ENCODE peak calls at places on chromosomes 12 and 14, in ten cellular contexts. O is ovary; I is endodermal cell; B is cardiac muscle cell; W is left lung; D is thoracic aorta; G is uterus; N is CD8-positive, alpha-beta memory T cell; L is mucosa of descending colon; V is effector memory CD4-positive, alpha-beta T cell. F is an unnamed sample.

GRCh38 chr12:9378430-9378835 is 170.2 kb upstream of the PZP start:
- DNase-seq in D (no peak), W (no peak), I (peak; percentile 85), G (no peak), N (no peak), V (no peak), B (no peak), L (peak; percentile 31), O (no peak), F (no peak)

GRCh38 chr12:93902736-93903562 is 225.8 kb downstream of the CRADD start:
- DNase-seq in W (no peak), V (no peak), B (no peak), I (no peak), N (no peak), D (no peak), L (peak; percentile 36), O (no peak), G (no peak), F (no peak)

GRCh38 chr12:116959845-116960514 is 49.2 kb downstream of the FBXW8 start:
- DNase-seq in W (no peak), V (no peak), G (no peak), L (no peak), I (peak; percentile 21), B (no peak), O (no peak), D (no peak), N (no peak), F (no peak)

GRCh38 chr14:32038876-32039275 is 38.2 kb upstream of the ARHGAP5 start:
- DNase-seq in V (no peak), D (no peak), W (no peak), G (no peak), L (no peak), O (no peak), N (no peak), I (no peak), B (no peak), F (no peak)

GRCh38 chr12:119182701-119183493 is 4.2 kb downstream of the HSPB8 start:
- DNase-seq in O (no peak), N (no peak), W (no peak), L (no peak), G (no peak), I (no peak), V (no peak), D (no peak), B (no peak), F (no peak)

GRCh38 chr14:34568803-34569202 is 29.3 kb upstream of the EAPP start:
- DNase-seq in O (no peak), L (no peak), W (peak; percentile 22), V (no peak), N (no peak), B (no peak), I (no peak), D (no peak), G (no peak), F (no peak)

GRCh38 chr14:105745433-105746123 is 219.2 kb downstream of the TMEM121 start:
- DNase-seq in V (no peak), L (no peak), W (peak; percentile 33), O (no peak), G (no peak), D (no peak), B (no peak), N (no peak), I (no peak), F (peak; percentile 75)

GRCh38 chr12:104695453-104696148 is 238.9 kb downstream of the CHST11 start:
- DNase-seq in D (peak; percentile 58), W (no peak), G (no peak), N (peak; percentile 62), V (peak; percentile 57), I (peak; percentile 51), L (peak; percentile 13), B (no peak), O (no peak), F (no peak)

DNA sequence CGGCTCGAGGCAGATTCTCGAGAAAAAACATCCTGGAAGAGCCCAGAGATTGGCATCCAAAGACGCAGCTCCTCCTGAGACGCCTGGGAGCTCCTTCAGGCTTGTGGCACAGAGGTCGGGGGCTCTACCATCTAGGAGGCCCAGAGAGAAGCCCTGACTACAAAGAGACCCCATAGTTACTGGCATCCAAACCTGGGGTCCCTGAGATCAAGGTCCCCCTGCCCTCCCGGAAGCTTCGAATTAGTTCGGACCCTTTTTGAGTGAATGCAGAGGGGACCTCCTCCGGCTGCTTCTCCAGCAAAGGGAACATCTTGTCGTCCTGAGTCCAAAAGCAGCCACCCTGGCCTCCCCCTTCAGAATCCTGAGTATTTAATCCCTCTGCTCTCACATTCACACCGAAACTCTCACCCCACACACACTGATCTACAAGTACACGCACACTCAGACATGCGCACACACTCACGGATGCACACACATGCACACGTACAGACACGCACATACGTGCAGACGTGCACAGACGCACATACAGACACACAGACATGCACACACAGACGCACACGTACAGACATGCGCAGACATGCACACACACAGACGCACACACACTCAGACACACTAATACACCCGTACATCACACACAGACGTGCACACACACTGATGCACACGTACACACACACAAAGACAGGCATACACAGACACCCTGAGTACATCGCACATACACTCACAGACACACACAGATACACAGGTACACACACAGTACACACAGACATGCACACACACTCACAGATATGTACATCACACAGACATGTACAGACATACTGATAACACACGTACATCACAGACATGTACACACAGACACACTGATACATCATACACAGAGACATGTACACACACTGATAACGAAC is 5.9 kb downstream of the ZNF605 start:
- DNase-seq in W (no peak), V (no peak), D (no peak), O (no peak), L (no peak), B (no peak), I (peak; percentile 12), N (no peak), G (no peak), F (no peak)
- H3K9me3 ChIP-seq in W (no peaks in the 10 kb centered on the region), V (peaks cover 5% of the 10 kb centered on the region), D (peaks cover 81% of the 10 kb centered on the region), O (no peaks in the 10 kb centered on the region), L (peaks cover 87% of the 10 kb centered on the region), B (no peaks in the 10 kb centered on the region), I (peaks cover 89% of the 10 kb centered on the region), N (no peaks in the 10 kb centered on the region), G (no peaks in the 10 kb centered on the region), F (peaks cover 66% of the 10 kb centered on the region)

GRCh38 chr12:109493938-109494337 is 16.5 kb downstream of the UBE3B start:
- DNase-seq in W (no peak), V (no peak), L (no peak), O (no peak), N (no peak), B (no peak), D (no peak), G (no peak), I (no peak), F (no peak)

GRCh38 chr12:109492371-109492770 is 14.9 kb downstream of the UBE3B start:
- DNase-seq in G (no peak), B (no peak), I (no peak), D (no peak), L (no peak), W (no peak), N (no peak), V (no peak), O (no peak), F (no peak)

GRCh38 chr12:109494348-109494881 is 17.0 kb downstream of the UBE3B start:
- DNase-seq in V (no peak), O (no peak), B (no peak), I (no peak), L (no peak), G (no peak), N (no peak), D (no peak), W (no peak), F (no peak)

GRCh38 chr12:109491671-109492070 is 14.2 kb downstream of the UBE3B start:
- DNase-seq in B (no peak), D (no peak), O (no peak), I (no peak), L (no peak), G (no peak), N (no peak), W (no peak), V (no peak), F (no peak)

GRCh38 chr12:109493090-109493489 is 15.7 kb downstream of the UBE3B start:
- DNase-seq in I (no peak), N (no peak), L (no peak), D (no peak), W (no peak), O (no peak), G (no peak), B (no peak), V (no peak), F (no peak)
- H3K36me3 ChIP-seq in I (peaks cover 82% of the 10 kb centered on the region), N (peaks cover 37% of the 10 kb centered on the region), L (no peaks in the 10 kb centered on the region), D (peaks cover 67% of the 10 kb centered on the region), W (peaks cover 96% of the 10 kb centered on the region), O (no peaks in the 10 kb centered on the region), G (no peaks in the 10 kb centered on the region), B (peaks cover 59% of the 10 kb centered on the region), V (peaks cover 62% of the 10 kb centered on the region), F (no peaks in the 10 kb centered on the region)

GRCh38 chr12:34287986-34288962 is 266.0 kb downstream of the ALG10 start:
- DNase-seq in I (peak; percentile 22), O (no peak), L (no peak), N (no peak), B (no peak), G (no peak), W (peak; percentile 33), V (no peak), D (no peak), F (no peak)

GRCh38 chr12:34288963-34289345 is 266.7 kb downstream of the ALG10 start:
- DNase-seq in I (peak; percentile 14), G (no peak), N (no peak), B (no peak), W (peak; percentile 49), L (no peak), V (no peak), O (no peak), D (no peak), F (no peak)

GRCh38 chr12:34291001-34291400 is 268.7 kb downstream of the ALG10 start:
- DNase-seq in L (no peak), N (no peak), I (peak; percentile 23), O (no peak), G (no peak), W (peak; percentile 39), V (no peak), B (no peak), D (no peak), F (no peak)

GRCh38 chr12:34290191-34290995 is 268.1 kb downstream of the ALG10 start:
- DNase-seq in V (no peak), L (no peak), I (peak; percentile 18), D (no peak), G (no peak), N (no peak), B (no peak), O (peak; percentile 2), W (peak; percentile 39), F (no peak)

DNA sequence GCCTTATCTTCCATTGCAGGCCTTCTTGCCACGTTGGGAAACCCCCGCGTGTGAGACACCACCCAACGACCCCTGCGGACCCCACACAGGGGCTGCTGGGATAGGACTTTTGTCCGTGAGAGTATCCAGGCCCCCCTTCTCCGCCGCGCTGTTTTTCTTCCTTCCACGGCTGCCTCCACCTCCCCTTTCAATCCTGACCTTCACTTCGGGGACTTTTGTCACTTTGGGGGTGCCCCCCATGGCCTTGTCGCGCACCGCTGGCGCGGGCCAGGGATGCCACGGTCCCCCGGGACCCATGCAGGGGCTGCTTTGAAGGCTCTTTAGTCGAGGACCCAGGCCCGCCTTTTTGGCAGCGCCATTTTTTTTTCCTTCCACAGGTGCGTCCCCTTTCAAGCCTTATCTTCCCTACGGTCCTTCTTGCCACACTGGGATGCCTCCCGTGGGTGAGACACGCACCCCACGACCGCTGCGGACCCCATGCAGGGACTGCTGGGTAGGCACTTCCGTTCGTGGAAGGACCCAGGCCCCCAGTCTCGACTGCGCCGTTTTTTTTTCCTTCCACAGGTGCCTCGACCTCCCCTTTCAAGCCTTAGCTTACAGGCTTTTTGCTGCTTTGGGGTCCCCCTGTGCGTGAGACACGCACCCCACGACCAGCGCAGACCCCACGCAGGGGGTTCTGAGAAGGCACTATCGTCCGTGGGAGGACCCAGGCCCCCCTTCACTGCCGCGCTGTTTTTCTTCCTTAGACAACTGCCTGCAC is 267.3 kb downstream of the ALG10 start:
- DNase-seq in D (no peak), O (peak; percentile 2), V (no peak), W (peak; percentile 54), G (no peak), I (peak; percentile 20), L (no peak), N (no peak), B (no peak), F (no peak)
- H3K9me3 ChIP-seq in D (no peaks in the 10 kb centered on the region), O (no peaks in the 10 kb centered on the region), V (peaks cover 5% of the 10 kb centered on the region), W (no peaks in the 10 kb centered on the region), G (no peaks in the 10 kb centered on the region), I (peaks cover 49% of the 10 kb centered on the region), L (peaks cover 97% of the 10 kb centered on the region), N (no peaks in the 10 kb centered on the region), B (no peaks in the 10 kb centered on the region), F (no peaks in the 10 kb centered on the region)

DNA sequence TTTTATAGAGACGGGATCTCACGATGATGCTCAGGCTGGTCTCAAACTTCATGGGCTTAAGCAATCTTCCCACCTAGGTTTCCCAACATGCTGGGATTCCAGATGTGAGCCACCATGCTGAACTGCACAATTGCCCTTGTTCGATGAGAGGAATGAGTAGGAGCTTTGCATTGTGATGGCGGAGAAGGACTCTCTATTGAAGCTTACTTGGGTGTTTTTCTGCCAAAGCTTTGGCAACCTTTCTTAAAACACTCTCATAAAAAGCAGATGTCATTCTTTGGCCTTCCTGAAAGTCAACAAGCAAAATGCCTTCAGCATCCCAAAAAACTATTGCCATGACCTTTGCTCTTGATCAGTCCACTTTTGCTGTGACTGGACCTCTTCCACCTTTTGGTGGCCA is 904.8 kb upstream of the TMEM132C start:
- DNase-seq in L (no peak), O (no peak), I (no peak), G (no peak), N (no peak), B (no peak), W (no peak), D (no peak), V (no peak), F (no peak)
- H3K36me3 ChIP-seq in L (no peaks in the 10 kb centered on the region), O (no peaks in the 10 kb centered on the region), I (no peaks in the 10 kb centered on the region), G (no peaks in the 10 kb centered on the region), N (no peaks in the 10 kb centered on the region), B (no peaks in the 10 kb centered on the region), W (no peaks in the 10 kb centered on the region), D (no peaks in the 10 kb centered on the region), V (no peaks in the 10 kb centered on the region), F (no peaks in the 10 kb centered on the region)

F was measured in vagina.